ENCODE peak calls at places on chromosomes 2 and 18, in six cellular contexts. Z is colonic mucosa, F is cardiac muscle cell, M is kidney, D is heart left ventricle, H is SJSA1. Y is an unnamed sample. For H3K4me1, the result is how much of the 10 kb centered on the place peaks cover.

GRCh38 chr18:47928466-47928865 is 2.0 kb downstream of the SMAD2 start:
- DNase-seq in Z (no peak), F (peak), M (no peak), D (no peak), H (no peak), Y (no peak)

GRCh38 chr18:63205791-63206252 is 113.7 kb downstream of the BCL2 start:
- DNase-seq in Z (no peak), F (no peak), M (no peak), D (no peak), H (no peak), Y (no peak)

GRCh38 chr2:149885946-149886345 is 298.4 kb upstream of the MMADHC start:
- DNase-seq in Z (no peak), F (no peak), M (no peak), D (no peak), H (no peak), Y (no peak)

GRCh38 chr2:3535794-3536681 is 16.7 kb upstream of the ADI1 start:
- DNase-seq in Z (peak), F (peak), M (peak), D (peak), H (peak), Y (peak)

GRCh38 chr2:86697539-86697938 is 22.6 kb upstream of the RMND5A start:
- DNase-seq in Z (no peak), F (no peak), M (no peak), D (no peak), H (no peak), Y (no peak)

GRCh38 chr2:120347387-120348010 is 1.6 kb downstream of the INHBB start:
- DNase-seq in Z (no peak), F (peak), M (no peak), D (no peak), H (no peak), Y (no peak)

GRCh38 chr18:74268933-74269620 is 22.7 kb downstream of the CYB5A start:
- DNase-seq in Z (no peak), F (peak), M (no peak), D (no peak), H (no peak), Y (no peak)

GRCh38 chr2:188506843-188507242 is 215.2 kb downstream of the GULP1 start:
- DNase-seq in Z (no peak), F (no peak), M (no peak), D (no peak), H (no peak), Y (no peak)

GRCh38 chr2:147696426-147696825 is 148.4 kb upstream of the ACVR2A start:
- DNase-seq in Z (peak), F (no peak), M (no peak), D (no peak), H (no peak), Y (no peak)

GRCh38 chr2:198545411-198545810 is 741.0 kb downstream of the PLCL1 start:
- DNase-seq in Z (no peak), F (no peak), M (no peak), D (no peak), H (no peak), Y (no peak)

GRCh38 chr2:30722936-30723725 is 84.1 kb downstream of the CAPN13 start:
- DNase-seq in Z (peak), F (no peak), M (no peak), D (no peak), H (no peak), Y (no peak)

GRCh38 chr2:231615058-231615671 is 22.5 kb downstream of the TEX44 start:
- DNase-seq in Z (peak), F (no peak), M (peak), D (peak), H (no peak), Y (no peak)

GRCh38 chr18:53018791-53019190 is 678.8 kb downstream of the DCC start:
- DNase-seq in Z (no peak), F (peak), M (no peak), D (no peak), H (no peak), Y (no peak)

DNA sequence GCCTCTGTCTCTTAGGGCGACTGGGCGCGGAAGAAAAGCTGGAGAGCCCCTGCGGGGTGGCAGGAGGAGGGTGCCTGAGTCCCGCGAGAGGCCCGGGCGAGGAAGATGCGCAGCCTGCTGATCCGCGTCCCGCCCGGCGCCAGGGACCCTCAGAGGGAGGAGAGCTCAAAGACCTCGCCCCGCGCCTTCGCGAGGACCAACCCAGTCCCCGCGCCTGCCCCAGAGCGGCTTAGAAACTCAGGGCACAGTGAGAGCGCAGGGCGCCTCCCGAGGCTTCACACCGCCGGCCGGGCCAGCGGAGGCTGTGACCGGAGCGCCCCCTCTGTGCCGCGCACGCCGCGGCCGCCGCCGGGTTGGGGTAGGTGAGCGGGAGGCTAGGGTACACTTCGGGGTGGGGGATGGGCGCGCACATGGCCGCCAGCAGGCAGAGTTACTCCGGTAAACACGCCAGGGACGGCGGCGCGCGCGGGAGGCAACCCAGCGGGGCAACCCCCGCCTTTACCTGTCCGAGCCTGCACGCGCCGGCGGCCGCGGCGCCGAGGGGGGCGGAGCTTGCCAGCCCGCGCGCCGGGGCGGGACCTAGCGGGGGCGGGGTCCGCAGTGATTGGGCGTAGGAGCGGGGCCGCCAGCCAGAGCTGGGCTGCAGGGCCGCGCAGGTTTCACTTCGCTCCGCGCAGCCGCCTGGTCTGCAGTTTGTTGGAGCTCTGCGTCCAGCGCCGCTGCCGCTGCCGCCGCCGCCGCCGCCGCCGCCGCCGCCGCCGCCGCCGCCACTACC is at the start of gene BCL2L11:
- DNase-seq in Z (peak), F (peak), M (peak), D (peak), H (peak), Y (peak)
- H3K4me1 ChIP-seq in Z (under half), F (under half), M (under half), D (under half), H (under half), Y (half or more)

GRCh38 chr2:138275881-138276280 is 225.7 kb upstream of the SPOPL start:
- DNase-seq in Z (no peak), F (no peak), M (no peak), D (no peak), H (peak), Y (no peak)
- H3K4me1 ChIP-seq in Z (under half), F (under half), M (under half), D (under half), H (under half), Y (under half)

GRCh38 chr2:55136138-55136541 is 85.9 kb upstream of the RTN4 start:
- DNase-seq in Z (peak), F (no peak), M (no peak), D (no peak), H (no peak), Y (peak)

GRCh38 chr2:55137024-55137958 is 87.0 kb upstream of the RTN4 start:
- DNase-seq in Z (peak), F (no peak), M (no peak), D (peak), H (no peak), Y (no peak)

GRCh38 chr2:55139305-55139704 is 89.1 kb upstream of the RTN4 start:
- DNase-seq in Z (no peak), F (no peak), M (no peak), D (no peak), H (no peak), Y (no peak)

GRCh38 chr2:55138546-55139288 is 88.5 kb upstream of the RTN4 start:
- DNase-seq in Z (no peak), F (no peak), M (no peak), D (no peak), H (no peak), Y (no peak)

GRCh38 chr2:55138045-55138444 is 87.8 kb upstream of the RTN4 start:
- DNase-seq in Z (no peak), F (no peak), M (no peak), D (no peak), H (no peak), Y (no peak)
- H3K4me1 ChIP-seq in Z (under half), F (under half), M (under half), D (under half), H (under half), Y (under half)

GRCh38 chr2:70927138-70927537 is 8.6 kb upstream of the ATP6V1B1 start:
- DNase-seq in Z (no peak), F (no peak), M (no peak), D (no peak), H (no peak), Y (no peak)
- H3K4me1 ChIP-seq in Z (under half), F (under half), M (under half), D (under half), H (under half), Y (under half)

DNA sequence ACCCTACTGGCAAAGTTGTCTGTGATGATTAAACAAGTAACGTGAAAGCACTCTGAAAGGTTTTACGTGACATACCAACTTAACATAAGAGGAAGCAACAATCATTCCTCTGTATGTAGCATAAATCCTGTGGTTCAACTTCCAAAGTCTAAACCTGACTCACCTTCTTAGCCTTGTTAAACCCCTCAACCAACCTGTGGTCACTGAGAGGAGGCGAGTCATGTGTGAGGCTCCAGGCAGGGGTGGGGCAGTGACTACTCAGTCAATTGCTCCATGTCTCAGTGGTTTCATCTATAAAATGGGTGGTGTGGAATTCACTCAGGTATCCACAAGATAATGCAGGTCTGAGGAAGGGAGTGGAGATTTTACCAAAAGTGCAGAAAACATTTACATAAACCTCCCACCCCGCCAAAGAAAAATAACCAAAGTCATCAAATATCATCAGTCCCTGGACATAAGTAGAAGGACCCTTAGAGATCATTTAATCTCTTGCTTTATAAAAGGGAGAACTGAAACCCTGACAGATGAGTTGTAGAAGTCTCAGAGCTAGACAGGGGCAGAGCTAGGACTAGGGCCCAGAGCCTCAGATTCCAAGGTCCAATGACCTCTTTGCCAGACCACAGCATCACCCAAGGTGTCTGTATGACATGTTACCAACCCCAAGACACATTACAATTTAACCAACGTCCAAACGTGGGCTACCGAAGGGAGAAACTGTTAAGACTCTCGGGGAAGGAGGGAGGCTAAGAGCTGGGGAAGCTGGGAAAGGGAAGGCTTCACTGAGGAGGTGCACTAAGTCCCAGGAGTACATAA is 3.7 kb upstream of the PCBP1 start:
- DNase-seq in Z (peak), F (no peak), M (no peak), D (no peak), H (peak), Y (no peak)
- H3K4me1 ChIP-seq in Z (under half), F (under half), M (under half), D (under half), H (under half), Y (under half)

GRCh38 chr2:237693281-237694039 is 66.1 kb downstream of the LRRFIP1 start:
- DNase-seq in Z (peak), F (no peak), M (peak), D (no peak), H (peak), Y (no peak)

GRCh38 chr2:237692601-237693079 is 65.3 kb downstream of the LRRFIP1 start:
- DNase-seq in Z (no peak), F (no peak), M (peak), D (no peak), H (peak), Y (peak)

GRCh38 chr2:237691200-237691907 is 64.0 kb downstream of the LRRFIP1 start:
- DNase-seq in Z (peak), F (no peak), M (no peak), D (no peak), H (no peak), Y (no peak)

GRCh38 chr2:237689569-237690131 is 62.3 kb downstream of the LRRFIP1 start:
- DNase-seq in Z (peak), F (no peak), M (peak), D (no peak), H (no peak), Y (peak)

DNA sequence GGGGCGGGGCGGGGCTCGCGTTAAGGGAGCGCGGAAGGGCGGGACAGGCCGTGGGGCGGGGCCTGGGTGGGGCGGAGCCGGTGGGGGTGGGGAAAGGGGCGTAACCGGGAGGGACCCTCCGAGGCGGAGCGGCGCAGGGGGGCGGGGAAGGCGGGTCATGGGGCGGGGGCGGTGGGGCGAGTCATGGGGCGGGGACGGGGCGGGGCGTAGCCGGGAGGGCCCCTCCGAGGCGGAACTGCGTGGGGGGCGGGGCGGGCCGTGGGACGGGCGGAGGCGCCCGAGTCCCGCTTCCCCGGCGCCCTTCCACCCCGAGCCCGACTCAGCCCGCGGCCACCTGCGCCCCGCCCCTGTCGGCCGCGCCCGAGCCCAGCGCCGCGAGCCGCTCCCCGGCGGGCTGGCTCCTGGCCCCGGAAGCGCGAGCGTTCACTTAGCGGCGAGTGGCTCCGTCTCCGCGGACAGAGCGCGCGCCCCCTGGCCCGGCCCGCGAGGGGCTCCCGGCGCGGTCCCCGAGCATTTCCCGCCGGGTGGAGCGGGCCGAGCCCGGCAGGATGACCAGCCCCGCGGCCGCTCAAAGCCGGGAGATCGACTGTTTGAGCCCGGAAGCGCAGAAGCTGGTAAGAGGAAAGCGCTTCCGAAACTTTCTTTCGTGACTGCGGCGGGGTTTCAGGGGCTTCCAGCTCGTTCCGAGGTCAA is 64.7 kb downstream of the LRRFIP1 start:
- DNase-seq in Z (peak), F (peak), M (peak), D (peak), H (peak), Y (peak)
- H3K4me1 ChIP-seq in Z (under half), F (under half), M (under half), D (half or more), H (half or more), Y (under half)

GRCh38 chr18:36899289-36899688 is 70.4 kb downstream of the KIAA1328 start:
- DNase-seq in Z (no peak), F (peak), M (no peak), D (no peak), H (no peak), Y (no peak)
- H3K4me1 ChIP-seq in Z (under half), F (under half), M (under half), D (under half), H (under half), Y (under half)

DNA sequence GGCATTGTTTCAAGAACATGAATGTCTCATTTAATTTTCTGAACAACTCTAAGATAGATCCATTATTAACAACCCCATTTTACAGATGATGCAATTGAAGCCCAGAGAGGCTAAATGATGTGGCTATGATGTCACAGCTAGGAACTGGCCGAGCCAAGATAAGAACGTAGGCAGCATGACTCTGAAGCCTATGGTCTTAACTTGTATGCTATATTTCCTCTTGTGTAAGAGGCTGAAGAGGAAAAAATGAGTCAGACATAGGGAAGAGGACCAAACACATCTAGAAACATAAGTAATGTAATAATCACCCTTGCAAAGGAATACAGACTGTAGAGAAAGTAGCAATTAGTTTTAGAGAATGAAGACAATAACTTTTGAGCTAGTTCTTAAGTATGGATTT is 416.8 kb downstream of the FIGN start:
- DNase-seq in Z (no peak), F (peak), M (no peak), D (no peak), H (no peak), Y (no peak)
- H3K4me1 ChIP-seq in Z (under half), F (under half), M (under half), D (under half), H (under half), Y (under half)

DNA sequence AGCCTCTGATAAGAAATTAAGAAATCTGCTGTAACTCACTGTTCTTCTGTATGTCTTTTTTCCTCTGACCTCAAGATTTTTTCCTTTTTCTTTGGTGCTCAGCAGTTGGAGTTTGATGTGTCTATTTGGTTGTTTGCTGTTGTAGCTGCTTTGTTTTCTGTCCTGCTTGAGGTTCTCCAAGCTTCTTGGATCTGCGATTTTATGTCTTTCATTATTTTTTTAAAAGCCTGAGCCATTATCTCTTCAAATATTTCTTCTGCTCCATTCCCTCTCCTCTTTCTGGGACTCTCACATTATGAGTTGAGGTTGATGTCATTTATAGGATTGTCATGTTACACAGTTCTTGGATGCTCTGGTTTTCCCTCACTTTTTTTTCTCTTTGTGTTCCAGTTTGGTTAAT is 47.7 kb downstream of the RAMP1 start:
- DNase-seq in Z (no peak), F (no peak), M (no peak), D (no peak), H (no peak), Y (no peak)
- H3K4me1 ChIP-seq in Z (under half), F (under half), M (under half), D (under half), H (under half), Y (under half)

GRCh38 chr2:39494784-39495251 is 57.7 kb upstream of the MAP4K3 start:
- DNase-seq in Z (no peak), F (peak), M (no peak), D (peak), H (peak), Y (peak)
- H3K4me1 ChIP-seq in Z (under half), F (under half), M (under half), D (under half), H (half or more), Y (under half)